ENCODE peak calls at places on chromosomes 2 and 18, in ten cellular contexts. O is activated B cell treated with CpG ODN at 0.5 μM for 24 hours, E is tibial artery, B is SK-N-SH, Y is natural killer cell, U is cardiac muscle cell, P is GM06990, R is brain microvascular endothelial cell, Q is tibial nerve, S is dorsolateral prefrontal cortex. I is an unnamed sample.

GRCh38 chr18:3450358-3451107 is 561 bp downstream of the TGIF1 start:
- DNase-seq in O (peak; percentile 55), E (peak; percentile 70), B (peak; percentile 60), Y (peak; percentile 65), U (peak; percentile 88), P (peak; percentile 67), R (peak; percentile 74), Q (peak; percentile 72), S (peak; percentile 31), I (no peak)

GRCh38 chr2:133456156-133456555 is 112.1 kb downstream of the NCKAP5 start:
- DNase-seq in O (no peak), E (no peak), B (no peak), Y (no peak), U (no peak), P (no peak), R (no peak), Q (no peak), S (no peak), I (no peak)

GRCh38 chr2:9300214-9300613 is 93.6 kb downstream of the ASAP2 start:
- DNase-seq in O (no peak), E (no peak), B (no peak), Y (no peak), U (no peak), P (no peak), R (no peak), Q (no peak), S (no peak), I (no peak)

GRCh38 chr2:65608966-65609365 is 176.6 kb upstream of the SPRED2 start:
- DNase-seq in O (no peak), E (no peak), B (no peak), Y (no peak), U (no peak), P (no peak), R (no peak), Q (no peak), S (no peak), I (no peak)

GRCh38 chr2:69122271-69122670 is 109.3 kb downstream of the ANTXR1 start:
- DNase-seq in O (no peak), E (no peak), B (no peak), Y (no peak), U (peak; percentile 68), P (no peak), R (peak; percentile 86), Q (no peak), S (no peak), I (no peak)

GRCh38 chr2:69087211-69087911 is 74.4 kb downstream of the ANTXR1 start:
- DNase-seq in O (no peak), E (no peak), B (no peak), Y (no peak), U (no peak), P (no peak), R (no peak), Q (no peak), S (no peak), I (no peak)

GRCh38 chr2:168050377-168050776 is 197.0 kb downstream of the STK39 start:
- DNase-seq in O (no peak), E (no peak), B (no peak), Y (no peak), U (no peak), P (no peak), R (no peak), Q (no peak), S (no peak), I (no peak)

GRCh38 chr18:76494541-76495403 is at the start of gene ZNF516:
- DNase-seq in O (peak; percentile 32), E (no peak), B (peak; percentile 61), Y (peak; percentile 45), U (peak; percentile 57), P (peak; percentile 67), R (no peak), Q (peak; percentile 30), S (no peak), I (no peak)

GRCh38 chr18:70280007-70280925 is 8.6 kb upstream of the SOCS6 start:
- DNase-seq in O (no peak), E (no peak), B (no peak), Y (no peak), U (no peak), P (no peak), R (no peak), Q (no peak), S (no peak), I (no peak)

GRCh38 chr2:119649364-119649917 is 29.6 kb upstream of the TMEM177 start:
- DNase-seq in O (no peak), E (no peak), B (no peak), Y (no peak), U (peak; percentile 32), P (no peak), R (peak; percentile 67), Q (no peak), S (no peak), I (no peak)

GRCh38 chr2:27123302-27124150 is at the start of gene ABHD1:
- DNase-seq in O (peak; percentile 69), E (peak; percentile 60), B (peak; percentile 94), Y (peak; percentile 63), U (peak; percentile 22), P (peak; percentile 59), R (no peak), Q (peak; percentile 35), S (peak; percentile 79), I (peak; percentile 33)

GRCh38 chr2:88924533-88924932 is 233.1 kb downstream of the RPIA start:
- DNase-seq in O (no peak), E (no peak), B (no peak), Y (no peak), U (no peak), P (no peak), R (no peak), Q (no peak), S (no peak), I (no peak)

GRCh38 chr18:3994061-3994687 is 460.9 kb downstream of the DLGAP1 start:
- DNase-seq in O (no peak), E (no peak), B (no peak), Y (no peak), U (no peak), P (no peak), R (no peak), Q (no peak), S (no peak), I (no peak)

GRCh38 chr2:17309741-17310339 is 208.4 kb downstream of the RAD51AP2 start:
- DNase-seq in O (no peak), E (no peak), B (peak; percentile 72), Y (no peak), U (peak; percentile 59), P (peak; percentile 3), R (peak; percentile 38), Q (peak; percentile 18), S (peak; percentile 41), I (peak; percentile 48)

GRCh38 chr18:29154758-29155725 is 978.1 kb upstream of the CDH2 start:
- DNase-seq in O (no peak), E (no peak), B (no peak), Y (no peak), U (peak; percentile 47), P (no peak), R (peak; percentile 51), Q (no peak), S (no peak), I (no peak)

GRCh38 chr2:124683536-124684407 is 658.7 kb downstream of the CNTNAP5 start:
- DNase-seq in O (no peak), E (no peak), B (no peak), Y (no peak), U (peak; percentile 10), P (no peak), R (no peak), Q (no peak), S (no peak), I (no peak)

GRCh38 chr2:222483513-222484039 is 59.2 kb downstream of the SGPP2 start:
- DNase-seq in O (no peak), E (no peak), B (no peak), Y (no peak), U (no peak), P (no peak), R (no peak), Q (no peak), S (peak; percentile 51), I (no peak)
- TF ChIP-seq CTCF in O (no peak), E (no peak), B (no peak), Y (no peak), U (no peak), P (peak; percentile 18), R (no peak), Q (no peak), S (no peak), I (no peak)

DNA sequence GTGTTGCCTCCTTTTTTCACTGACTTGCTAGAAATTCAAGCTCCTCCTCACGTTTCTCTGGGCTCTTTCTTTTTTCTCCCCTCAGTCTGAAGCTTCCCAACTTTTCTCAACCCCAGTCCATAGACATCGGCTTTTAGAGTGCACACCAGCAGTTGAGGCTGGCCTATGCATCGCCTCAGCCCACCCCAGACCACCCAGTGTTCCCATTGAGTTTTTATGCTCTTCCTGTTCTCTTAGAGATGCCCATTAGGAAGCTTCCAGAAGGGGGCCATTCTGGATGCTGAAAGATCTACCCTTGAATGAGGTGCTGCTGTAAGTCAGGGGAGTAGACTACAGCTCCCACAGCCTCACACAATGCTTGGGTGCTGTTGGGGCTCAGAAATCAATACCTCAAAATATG is 12.0 kb upstream of the GYPC start:
- DNase-seq in O (no peak), E (no peak), B (no peak), Y (no peak), U (no peak), P (no peak), R (no peak), Q (peak; percentile 1), S (no peak), I (no peak)
- TF ChIP-seq CTCF in O (no peak), E (no peak), B (no peak), Y (no peak), U (no peak), P (no peak), R (no peak), Q (no peak), S (no peak), I (no peak)

GRCh38 chr2:143263045-143263625 is 133.9 kb downstream of the ARHGAP15 start:
- DNase-seq in O (no peak), E (no peak), B (no peak), Y (no peak), U (no peak), P (no peak), R (peak; percentile 9), Q (no peak), S (no peak), I (no peak)
- TF ChIP-seq CTCF in O (no peak), E (no peak), B (no peak), Y (peak; percentile 11), U (no peak), P (peak; percentile 16), R (peak; percentile 40), Q (no peak), S (no peak), I (no peak)

DNA sequence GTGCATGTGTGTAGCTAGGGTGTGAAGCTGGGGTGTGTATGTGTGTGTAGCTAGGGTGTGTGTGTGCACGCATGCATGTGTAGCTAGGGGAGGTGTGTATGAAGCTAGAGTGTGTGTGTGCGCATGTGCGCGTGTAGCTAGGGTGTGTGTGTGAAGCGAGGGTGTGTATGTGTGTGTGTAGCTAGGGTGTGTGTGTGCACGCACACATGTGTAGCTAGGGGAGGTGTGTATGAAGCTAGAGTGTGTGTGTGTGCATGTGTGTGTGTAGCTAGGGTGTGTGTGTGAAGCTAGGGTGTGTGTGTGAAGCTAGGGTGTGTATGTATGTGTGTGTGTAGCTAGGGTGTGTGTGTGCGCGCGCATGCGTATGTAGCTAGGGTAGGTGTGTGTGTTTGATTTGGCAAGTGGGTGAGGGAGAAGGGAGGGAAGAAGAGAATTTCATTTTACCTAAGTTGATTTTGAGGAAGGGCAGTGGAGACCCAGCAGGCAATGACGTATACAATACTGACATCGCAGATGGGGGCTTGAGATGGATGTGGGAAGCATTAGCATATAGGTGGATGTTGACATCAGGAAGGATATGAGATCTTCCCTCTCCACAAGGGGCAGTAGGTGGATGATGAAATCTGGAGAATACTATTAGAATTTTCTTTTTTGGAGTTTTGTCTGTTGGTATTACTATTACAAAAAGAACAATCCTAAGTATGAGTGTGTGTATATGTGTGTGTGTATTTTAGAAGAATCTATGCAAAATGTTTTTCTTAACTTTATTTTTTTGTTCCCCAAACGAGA is 70.7 kb downstream of the PRELID3A start:
- DNase-seq in O (no peak), E (no peak), B (no peak), Y (no peak), U (no peak), P (no peak), R (no peak), Q (no peak), S (no peak), I (no peak)
- TF ChIP-seq CTCF in O (no peak), E (no peak), B (peak; percentile 16), Y (no peak), U (no peak), P (no peak), R (peak; percentile 28), Q (no peak), S (no peak), I (peak; percentile 10)